ENCODE peak calls at places on chromosomes 4 and X, in nine cellular contexts. H is naive thymus-derived CD8-positive, alpha-beta T cell; J is NCI-H1930; F is naive B cell; S is psoas muscle; W is H9; C is AG09309; D is NCI-H1436; G is choroid plexus epithelial cell. O is an unnamed sample.

GRCh38 chrX:130057209-130057608 is 53.1 kb downstream of the ELF4 start:
- DNase-seq in H (no peak), J (no peak), F (no peak), S (no peak), W (no peak), C (no peak), D (no peak), G (peak), O (no peak)

GRCh38 chr4:157994863-157995262 is 178.0 kb downstream of the GASK1B start:
- DNase-seq in H (no peak), J (peak), F (no peak), S (no peak), W (no peak), C (no peak), D (no peak), G (no peak), O (no peak)

GRCh38 chrX:121298499-121298898 is 251.1 kb downstream of the GLUD2 start:
- DNase-seq in H (no peak), J (no peak), F (no peak), S (no peak), W (no peak), C (no peak), D (no peak), G (no peak), O (no peak)

GRCh38 chrX:134990475-134991473 is at the start of gene SMIM10:
- DNase-seq in H (peak), J (no peak), F (peak), S (peak), W (peak), C (peak), D (no peak), G (peak), O (peak)

GRCh38 chr4:128876194-128876593 is 66.7 kb downstream of the JADE1 start:
- DNase-seq in H (no peak), J (no peak), F (no peak), S (no peak), W (no peak), C (no peak), D (no peak), G (no peak), O (no peak)

GRCh38 chrX:24955372-24955771 is 60.4 kb downstream of the ARX start:
- DNase-seq in H (no peak), J (no peak), F (no peak), S (no peak), W (no peak), C (no peak), D (no peak), G (no peak), O (no peak)

GRCh38 chrX:446243-446642 is 59.5 kb upstream of the PPP2R3B start:
- DNase-seq in H (no peak), J (no peak), F (no peak), S (peak), W (peak), C (no peak), D (no peak), G (no peak), O (no peak)

GRCh38 chr4:145487626-145488025 is 6.0 kb downstream of the SMAD1 start:
- DNase-seq in H (peak), J (no peak), F (peak), S (no peak), W (no peak), C (no peak), D (no peak), G (no peak), O (no peak)

GRCh38 chr4:107130157-107130556 is 94.0 kb upstream of the DKK2 start:
- DNase-seq in H (no peak), J (no peak), F (no peak), S (no peak), W (no peak), C (no peak), D (no peak), G (no peak), O (no peak)

GRCh38 chr4:163681208-163681821 is 186.8 kb downstream of the TMA16 start:
- DNase-seq in H (peak), J (no peak), F (peak), S (no peak), W (no peak), C (no peak), D (no peak), G (peak), O (no peak)

GRCh38 chrX:113512700-113513395 is 672.2 kb upstream of the AMOT start:
- DNase-seq in H (no peak), J (no peak), F (no peak), S (no peak), W (no peak), C (no peak), D (no peak), G (peak), O (no peak)

GRCh38 chr4:26034849-26035248 is 120.8 kb downstream of the SMIM20 start:
- DNase-seq in H (no peak), J (no peak), F (no peak), S (no peak), W (no peak), C (no peak), D (no peak), G (no peak), O (no peak)

GRCh38 chrX:18630956-18631355 is 41.0 kb downstream of the RS1 start:
- DNase-seq in H (no peak), J (no peak), F (no peak), S (no peak), W (no peak), C (no peak), D (no peak), G (no peak), O (no peak)

GRCh38 chrX:53714580-53715335 is 28.2 kb upstream of the HUWE1 start:
- DNase-seq in H (peak), J (no peak), F (peak), S (no peak), W (no peak), C (no peak), D (no peak), G (peak), O (peak)